ENCODE peak calls at places on chromosomes 16 and 17, in seven cellular contexts. P, E, B, Z, J, Q and U are unnamed samples.

GRCh38 chr16:74580828-74581227 is 26.1 kb downstream of the GLG1 start:
- DNase-seq in B (no peak), Q (no peak), E (no peak), J (no peak), P (no peak), Z (no peak), U (no peak)

GRCh38 chr16:11067266-11067665 is 122.9 kb downstream of the CLEC16A start:
- DNase-seq in P (no peak), Q (no peak), J (no peak), Z (no peak), B (no peak), E (no peak), U (no peak)

GRCh38 chr17:66849136-66849655 is 14.3 kb downstream of the CACNG5 start:
- DNase-seq in B (no peak), J (no peak), E (no peak), Q (no peak), Z (no peak), P (no peak), U (no peak)

GRCh38 chr16:70657956-70658355 is 11.6 kb downstream of the IL34 start:
- DNase-seq in J (no peak), E (no peak), B (no peak), P (no peak), Z (no peak), Q (no peak), U (no peak)

GRCh38 chr17:48378696-48379095 is 51.3 kb downstream of the SKAP1 start:
- DNase-seq in B (no peak), E (no peak), J (no peak), Z (no peak), P (no peak), Q (no peak), U (no peak)

GRCh38 chr17:56173026-56173425 is 19.8 kb downstream of the ANKFN1 start:
- DNase-seq in Q (no peak), P (no peak), B (no peak), E (no peak), Z (no peak), J (no peak), U (no peak)

GRCh38 chr16:24088767-24089166 is 167.4 kb upstream of the CACNG3 start:
- DNase-seq in E (no peak), Z (no peak), J (no peak), B (no peak), Q (no peak), P (no peak), U (no peak)

GRCh38 chr16:28925386-28926228 is 569 bp upstream of the RABEP2 start:
- DNase-seq in P (peak), Z (peak), E (peak), B (peak), Q (peak), J (no peak), U (no peak)

GRCh38 chr16:87581867-87582220 is 20.5 kb upstream of the JPH3 start:
- DNase-seq in P (peak), B (peak), E (peak), Z (peak), Q (peak), J (no peak), U (no peak)

GRCh38 chr16:75420987-75421819 is 12.1 kb downstream of the CFDP1 start:
- DNase-seq in P (peak), J (peak), Z (peak), B (peak), E (no peak), Q (peak), U (peak)

GRCh38 chr17:2025220-2025621 is at the start of gene RTN4RL1:
- DNase-seq in E (peak), B (peak), J (peak), Q (peak), P (peak), Z (peak), U (peak)
- TF ChIP-seq CTCF in E (no peak), B (no peak), J (no peak), Q (no peak), P (no peak), Z (no peak), U (no peak)

GRCh38 chr16:22186517-22186916 is 19.6 kb upstream of the EEF2K start:
- DNase-seq in P (no peak), Q (no peak), B (no peak), E (no peak), J (peak), Z (no peak), U (no peak)

GRCh38 chr16:22190169-22191088 is 15.6 kb upstream of the EEF2K start:
- DNase-seq in Z (peak), E (peak), J (peak), Q (peak), P (peak), B (peak), U (peak)

GRCh38 chr16:22189473-22190168 is 16.5 kb upstream of the EEF2K start:
- DNase-seq in Z (peak), B (peak), J (peak), E (no peak), Q (peak), P (peak), U (no peak)

GRCh38 chr16:22188267-22188594 is 17.8 kb upstream of the EEF2K start:
- DNase-seq in Q (no peak), J (no peak), Z (no peak), P (no peak), B (no peak), E (no peak), U (no peak)

GRCh38 chr16:22188595-22189442 is 17.3 kb upstream of the EEF2K start:
- DNase-seq in E (peak), Z (peak), Q (peak), B (peak), P (peak), J (peak), U (peak)
- TF ChIP-seq CTCF in E (peak), Z (peak), Q (peak), B (peak), P (peak), J (peak), U (peak)

GRCh38 chr17:16363749-16364536 is 10.7 kb upstream of the CENPV start:
- DNase-seq in Q (peak), E (peak), J (peak), B (peak), P (peak), Z (peak), U (peak)
- TF ChIP-seq CTCF in Q (peak), E (peak), J (peak), B (peak), P (peak), Z (peak), U (peak)

GRCh38 chr16:20997147-20997546 is 96.6 kb downstream of the LYRM1 start:
- DNase-seq in J (no peak), P (no peak), Q (no peak), B (no peak), E (no peak), Z (no peak), U (no peak)

GRCh38 chr16:21005008-21005407 is 104.4 kb downstream of the LYRM1 start:
- DNase-seq in E (no peak), J (no peak), B (no peak), P (no peak), Z (no peak), Q (no peak), U (no peak)

GRCh38 chr16:20995711-20996110 is 95.1 kb downstream of the LYRM1 start:
- DNase-seq in B (no peak), E (no peak), Q (no peak), P (no peak), Z (no peak), J (no peak), U (no peak)

GRCh38 chr16:21001262-21001661 is 100.7 kb downstream of the LYRM1 start:
- DNase-seq in B (no peak), J (peak), Z (no peak), Q (peak), P (peak), E (no peak), U (no peak)
- TF ChIP-seq CTCF in B (no peak), J (peak), Z (peak), Q (peak), P (peak), E (no peak), U (peak)